ENCODE peak calls at places on chromosomes 13 and 19, in six cellular contexts. S is A549, B is K562, L is GM12878, V is HepG2, X is endothelial cell of umbilical vein. C is an unnamed sample.
A peak's percentile ranks its signal among the peaks of the same experiment; 100 is the strongest.

GRCh38 chr19:39407644-39408391 is 1.2 kb downstream of the ZFP36 start:
- DNase-seq in L (no peak), X (no peak), S (no peak), B (no peak), V (no peak), C (no peak)

GRCh38 chr13:33058816-33059215 is 42.6 kb downstream of the KL start:
- DNase-seq in X (no peak), L (no peak), V (no peak), S (no peak), B (no peak), C (no peak)

GRCh38 chr19:41997121-41997850 is 3.3 kb upstream of the ATP1A3 start:
- DNase-seq in V (no peak), S (peak; percentile 95), X (no peak), B (peak; percentile 74), L (no peak), C (peak; percentile 48)

GRCh38 chr19:12975221-12975756 is 5.9 kb downstream of the DAND5 start:
- DNase-seq in X (no peak), S (no peak), V (no peak), B (no peak), L (no peak), C (no peak)

GRCh38 chr19:1655992-1656608 is 3.7 kb upstream of the TCF3 start:
- DNase-seq in S (no peak), X (no peak), B (peak; percentile 66), V (no peak), L (no peak), C (no peak)

GRCh38 chr13:77298403-77298802 is 28.5 kb downstream of the MYCBP2 start:
- DNase-seq in S (no peak), X (no peak), B (no peak), L (no peak), V (no peak), C (peak; percentile 39)

GRCh38 chr13:28022848-28023518 is 34.5 kb upstream of the URAD start:
- DNase-seq in X (no peak), L (no peak), B (no peak), S (no peak), V (peak; percentile 68), C (no peak)

GRCh38 chr19:51141181-51141580 is 920 bp upstream of the SIGLEC7 start:
- DNase-seq in L (no peak), X (no peak), B (no peak), S (no peak), V (no peak), C (no peak)

GRCh38 chr13:49063526-49063925 is 87.8 kb downstream of the FNDC3A start:
- DNase-seq in L (no peak), B (no peak), X (peak; percentile 21), V (no peak), S (no peak), C (no peak)

GRCh38 chr19:10979950-10980349 is 19.1 kb downstream of the SMARCA4 start:
- DNase-seq in S (no peak), B (no peak), L (peak; percentile 33), X (no peak), V (no peak), C (no peak)

GRCh38 chr13:42878721-42879120 is 97.3 kb downstream of the FAM216B start:
- DNase-seq in V (no peak), X (no peak), S (no peak), L (no peak), B (no peak), C (no peak)

GRCh38 chr19:51127755-51128154 is 3.0 kb downstream of the SIGLEC9 start:
- DNase-seq in B (peak; percentile 31), X (no peak), S (no peak), V (no peak), L (no peak), C (peak; percentile 94)

GRCh38 chr19:50039968-50040367 is 14.2 kb downstream of the ZNF473 start:
- DNase-seq in V (peak; percentile 44), B (no peak), L (no peak), X (no peak), S (no peak), C (no peak)

GRCh38 chr19:53874384-53874995 is 6.8 kb downstream of the MYADM start:
- DNase-seq in V (no peak), B (no peak), X (no peak), L (no peak), S (no peak), C (no peak)

GRCh38 chr19:10006335-10006708 is 4.0 kb downstream of the COL5A3 start:
- DNase-seq in S (no peak), V (no peak), X (no peak), L (no peak), B (no peak), C (no peak)

GRCh38 chr13:70894258-70894657 is 786.0 kb upstream of the KLHL1 start:
- DNase-seq in X (no peak), S (no peak), L (no peak), V (no peak), B (no peak), C (no peak)

GRCh38 chr19:33988601-33989000 is 183.7 kb upstream of the LSM14A start:
- DNase-seq in V (no peak), B (no peak), X (no peak), L (no peak), S (no peak), C (no peak)

GRCh38 chr13:28137556-28137955 is 789 bp upstream of the PAN3 start:
- DNase-seq in V (no peak), B (no peak), S (no peak), X (no peak), L (no peak), C (no peak)

GRCh38 chr19:55146078-55146647 is 2.8 kb downstream of the TNNT1 start:
- DNase-seq in B (peak; percentile 91), X (no peak), S (peak; percentile 91), V (no peak), L (no peak), C (peak; percentile 43)

GRCh38 chr19:39676004-39676403 is 20.3 kb downstream of the LGALS16 start:
- DNase-seq in B (no peak), S (no peak), V (no peak), X (no peak), L (peak; percentile 66), C (no peak)

GRCh38 chr13:87661471-87661870 is 9.7 kb upstream of the SLITRK5 start:
- DNase-seq in V (no peak), L (no peak), S (no peak), B (no peak), X (no peak), C (no peak)

GRCh38 chr19:30784850-30785459 is 412.8 kb downstream of the ZNF536 start:
- DNase-seq in L (no peak), X (no peak), V (peak; percentile 16), S (peak; percentile 42), B (peak; percentile 69), C (peak; percentile 52)

GRCh38 chr19:13014101-13014920 is 19.0 kb downstream of the NFIX start:
- DNase-seq in L (no peak), S (no peak), B (no peak), X (no peak), V (no peak), C (peak; percentile 69)

DNA sequence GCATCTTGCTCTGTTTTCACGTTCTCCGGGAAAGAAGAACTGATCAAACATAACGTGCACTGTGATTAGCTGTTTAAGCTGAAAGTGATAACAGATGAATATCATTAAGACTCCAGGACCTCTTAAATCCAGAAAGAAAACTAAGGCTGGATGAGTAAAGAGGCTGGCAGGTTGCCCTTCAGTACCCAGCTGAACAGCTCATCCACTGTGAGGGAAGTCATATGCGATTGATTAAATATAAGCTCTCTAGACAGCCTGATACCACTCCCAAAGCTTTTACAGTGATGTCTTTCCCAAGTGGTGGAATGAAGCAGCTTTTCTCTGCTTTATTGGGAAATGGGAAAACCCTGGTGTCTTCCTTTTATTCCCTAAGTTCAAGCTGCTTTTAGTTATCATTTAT is 116.9 kb downstream of the EFNB2 start:
- DNase-seq in S (no peak), L (no peak), X (no peak), V (no peak), B (no peak), C (no peak)
- TF ChIP-seq MYC in S (no peak), L (no peak), X (no peak), V (no peak), B (no peak), C (no peak)

GRCh38 chr19:58518261-58519086 is 1.1 kb downstream of the ZBTB45 start:
- DNase-seq in V (no peak), X (no peak), B (no peak), L (no peak), S (no peak), C (peak; percentile 72)
- H3K4me3 ChIP-seq in V (peak overlapping the region; percentile 94), X (peak overlapping the region; percentile 67), B (peak overlapping the region; percentile 79), L (peak overlapping the region; percentile 89), S (peak overlapping the region; percentile 65), C (peak overlapping the region; percentile 83)

GRCh38 chr13:80341098-80341701 is at the start of gene SPRY2:
- DNase-seq in X (peak; percentile 97), L (no peak), V (peak; percentile 94), B (peak; percentile 78), S (peak; percentile 74), C (peak; percentile 99)
- TF ChIP-seq POLR2A in X (peak; percentile 72), L (no peak), V (no peak), B (peak; percentile 65), S (peak; percentile 45), C (peak; percentile 93)

GRCh38 chr19:35618857-35619256 is 6.3 kb downstream of the HAUS5 start:
- DNase-seq in X (no peak), S (no peak), V (no peak), B (no peak), L (no peak), C (no peak)

GRCh38 chr19:35621708-35622107 is 7.1 kb upstream of the RBM42 start:
- DNase-seq in V (no peak), X (no peak), S (no peak), L (no peak), B (no peak), C (no peak)

GRCh38 chr19:35619290-35619923 is 6.9 kb downstream of the HAUS5 start:
- DNase-seq in L (no peak), X (no peak), V (no peak), S (no peak), B (no peak), C (no peak)

GRCh38 chr19:35622750-35623149 is 6.1 kb upstream of the RBM42 start:
- DNase-seq in X (no peak), L (no peak), B (no peak), V (no peak), S (no peak), C (no peak)

GRCh38 chr19:35620001-35620400 is 7.5 kb downstream of the HAUS5 start:
- DNase-seq in S (no peak), X (no peak), L (no peak), B (no peak), V (no peak), C (no peak)
- TF ChIP-seq MYC in S (no peak), X (no peak), L (no peak), B (no peak), V (no peak), C (no peak)

C was measured in NB4.